ENCODE peak calls at places on chromosomes 6 and 20, in four cellular contexts. F is GM12891, Q is K562, I is GM12878. Z is an unnamed sample.

GRCh38 chr6:11033825-11034224 is 10.3 kb downstream of the ELOVL2 start:
- DNase-seq in I (no peak), F (no peak), Q (no peak), Z (no peak)

GRCh38 chr6:158596861-158597260 is 37.0 kb downstream of the TMEM181 start:
- DNase-seq in I (no peak), F (no peak), Q (no peak), Z (no peak)

GRCh38 chr6:137487181-137487910 is 6.8 kb downstream of the OLIG3 start:
- DNase-seq in Q (no peak), F (no peak), I (no peak), Z (no peak)

GRCh38 chr20:56249244-56249955 is 868 bp downstream of the MC3R start:
- DNase-seq in Q (peak), I (no peak), F (no peak), Z (peak)

GRCh38 chr6:26199057-26199772 is 112.0 kb downstream of the HFE start:
- DNase-seq in F (no peak), Q (peak), I (peak), Z (peak)

GRCh38 chr6:166588691-166589333 is 2.3 kb upstream of the RAMACL start:
- DNase-seq in F (no peak), Q (no peak), I (peak), Z (peak)

GRCh38 chr6:37783831-37784584 is 35.5 kb upstream of the ZFAND3 start:
- DNase-seq in I (no peak), F (peak), Q (no peak), Z (no peak)

GRCh38 chr20:36173451-36173933 is 19.0 kb downstream of the EPB41L1 start:
- DNase-seq in Q (peak), F (no peak), I (no peak), Z (peak)

GRCh38 chr6:38091626-38092025 is 272.1 kb downstream of the ZFAND3 start:
- DNase-seq in Q (no peak), I (no peak), F (no peak), Z (no peak)

GRCh38 chr6:144896296-144896695 is 611.2 kb downstream of the UTRN start:
- DNase-seq in Q (no peak), F (no peak), I (no peak), Z (no peak)

GRCh38 chr6:68876792-68877493 is 241.9 kb downstream of the ADGRB3 start:
- DNase-seq in F (no peak), Q (no peak), I (no peak), Z (no peak)

GRCh38 chr6:166266336-166266735 is 41.9 kb downstream of the PRR18 start:
- DNase-seq in I (no peak), Q (no peak), F (no peak), Z (no peak)

GRCh38 chr6:10659697-10660348 is 34.6 kb downstream of the C6orf52 start:
- DNase-seq in Q (no peak), F (no peak), I (no peak), Z (no peak)

GRCh38 chr20:9629821-9630220 is 115.4 kb downstream of the LAMP5 start:
- DNase-seq in I (no peak), Q (no peak), F (no peak), Z (no peak)

DNA sequence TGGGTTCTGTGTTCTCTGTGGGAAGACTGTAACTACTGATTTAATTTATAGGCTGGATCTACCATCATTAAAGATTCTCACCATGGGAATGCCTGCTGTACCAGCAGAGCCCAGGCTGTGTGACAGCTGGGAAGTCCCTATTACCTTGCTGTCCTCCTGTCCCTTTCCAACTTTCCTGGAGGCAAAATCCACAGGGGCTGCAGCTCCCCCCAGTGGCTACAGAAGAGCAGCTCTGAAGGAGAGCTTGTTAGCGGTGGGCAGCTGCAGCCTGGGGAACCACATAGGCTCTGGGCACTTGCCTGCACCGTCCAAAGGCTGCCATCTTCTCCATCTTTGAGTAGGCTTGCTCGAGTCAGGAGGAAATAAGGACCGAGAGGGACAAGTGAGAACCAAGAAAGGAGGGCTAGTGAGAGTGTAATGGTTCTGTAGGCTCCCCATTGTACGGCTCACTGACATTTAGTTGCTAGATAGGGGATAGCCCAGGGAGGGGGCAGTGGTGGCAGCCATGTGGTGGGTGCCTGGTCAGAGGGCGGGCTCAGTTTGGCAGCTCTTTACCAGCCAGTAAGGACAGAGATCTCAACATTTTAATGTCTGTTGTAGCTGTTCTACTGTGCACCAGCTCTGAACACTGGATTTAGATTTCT is 155.1 kb upstream of the MLIP start:
- DNase-seq in I (peak), F (no peak), Q (peak), Z (peak)
- TF ChIP-seq SPI1 in I (no peak), F (no peak), Q (no peak), Z (no peak)

GRCh38 chr6:29976588-29977424 is 34.5 kb downstream of the HLA-A start:
- DNase-seq in I (peak), Q (peak), F (peak), Z (peak)
- TF ChIP-seq POLR2AphosphoS5 in I (no peak), Q (no peak), F (no peak), Z (no peak)

GRCh38 chr6:18308070-18308735 is 43.9 kb upstream of the DEK start:
- DNase-seq in F (no peak), Q (no peak), I (no peak), Z (no peak)
- TF ChIP-seq SPI1 in F (no peak), Q (no peak), I (no peak), Z (no peak)

GRCh38 chr20:58544301-58544700 is 29.1 kb upstream of the APCDD1L start:
- DNase-seq in F (no peak), I (no peak), Q (no peak), Z (no peak)
- TF ChIP-seq POLR2AphosphoS5 in F (no peak), I (no peak), Q (no peak), Z (no peak)

Z was measured in HL-60.